ENCODE peak calls at places on chromosome 1, in eight cellular contexts. One of them, this sample, is unnamed.

GRCh38 chr1:23692308-23692871 is 784 bp downstream of the RPL11 start:
- DNase-seq in smooth muscle cell of the brain vasculature: no peak
- DNase-seq in stimulated activated CD4-positive, alpha-beta T cell treated with anti-CD3 and anti-CD28 coated beads, Interleukin-12 subunit alpha, Interleukin-12 subunit beta, amount 100 ng/mL, for 24 hours: peak; percentile 13
- DNase-seq in omental fat pad: no peak
- DNase-seq in Right ventricle myocardium superior: no peak
- DNase-seq in Daoy: peak; percentile 19
- DNase-seq in cardiac muscle cell: no peak
- DNase-seq in head of caudate nucleus: no peak
- DNase-seq in this sample: no peak

GRCh38 chr1:225872075-225872430 is 10.1 kb downstream of the TMEM63A start:
- DNase-seq in smooth muscle cell of the brain vasculature: no peak
- DNase-seq in stimulated activated CD4-positive, alpha-beta T cell treated with anti-CD3 and anti-CD28 coated beads, Interleukin-12 subunit alpha, Interleukin-12 subunit beta, amount 100 ng/mL, for 24 hours: no peak
- DNase-seq in cardiac muscle cell: no peak
- DNase-seq in omental fat pad: no peak
- DNase-seq in Daoy: no peak
- DNase-seq in head of caudate nucleus: no peak
- DNase-seq in Right ventricle myocardium superior: no peak
- DNase-seq in this sample: no peak

GRCh38 chr1:93013311-93014091 is 52.2 kb upstream of the DIPK1A start:
- DNase-seq in Daoy: no peak
- DNase-seq in omental fat pad: no peak
- DNase-seq in Right ventricle myocardium superior: no peak
- DNase-seq in head of caudate nucleus: no peak
- DNase-seq in stimulated activated CD4-positive, alpha-beta T cell treated with anti-CD3 and anti-CD28 coated beads, Interleukin-12 subunit alpha, Interleukin-12 subunit beta, amount 100 ng/mL, for 24 hours: no peak
- DNase-seq in cardiac muscle cell: no peak
- DNase-seq in smooth muscle cell of the brain vasculature: no peak
- DNase-seq in this sample: no peak

GRCh38 chr1:9240914-9241820 is 6.6 kb downstream of the H6PD start:
- DNase-seq in cardiac muscle cell: no peak
- DNase-seq in Daoy: no peak
- DNase-seq in smooth muscle cell of the brain vasculature: no peak
- DNase-seq in omental fat pad: no peak
- DNase-seq in stimulated activated CD4-positive, alpha-beta T cell treated with anti-CD3 and anti-CD28 coated beads, Interleukin-12 subunit alpha, Interleukin-12 subunit beta, amount 100 ng/mL, for 24 hours: no peak
- DNase-seq in head of caudate nucleus: no peak
- DNase-seq in Right ventricle myocardium superior: no peak
- DNase-seq in this sample: no peak

GRCh38 chr1:229148041-229148671 is 122.8 kb upstream of the RAB4A start:
- DNase-seq in smooth muscle cell of the brain vasculature: no peak
- DNase-seq in Right ventricle myocardium superior: peak; percentile 57
- DNase-seq in head of caudate nucleus: no peak
- DNase-seq in cardiac muscle cell: peak; percentile 65
- DNase-seq in stimulated activated CD4-positive, alpha-beta T cell treated with anti-CD3 and anti-CD28 coated beads, Interleukin-12 subunit alpha, Interleukin-12 subunit beta, amount 100 ng/mL, for 24 hours: no peak
- DNase-seq in Daoy: peak; percentile 84
- DNase-seq in omental fat pad: no peak
- DNase-seq in this sample: no peak

GRCh38 chr1:47616906-47617305 is 179.1 kb downstream of the FOXD2 start:
- DNase-seq in Right ventricle myocardium superior: no peak
- DNase-seq in smooth muscle cell of the brain vasculature: no peak
- DNase-seq in Daoy: no peak
- DNase-seq in stimulated activated CD4-positive, alpha-beta T cell treated with anti-CD3 and anti-CD28 coated beads, Interleukin-12 subunit alpha, Interleukin-12 subunit beta, amount 100 ng/mL, for 24 hours: no peak
- DNase-seq in cardiac muscle cell: no peak
- DNase-seq in omental fat pad: no peak
- DNase-seq in head of caudate nucleus: no peak
- DNase-seq in this sample: no peak

GRCh38 chr1:67691712-67692111 is 6.7 kb downstream of the GADD45A start:
- DNase-seq in Right ventricle myocardium superior: no peak
- DNase-seq in stimulated activated CD4-positive, alpha-beta T cell treated with anti-CD3 and anti-CD28 coated beads, Interleukin-12 subunit alpha, Interleukin-12 subunit beta, amount 100 ng/mL, for 24 hours: no peak
- DNase-seq in omental fat pad: no peak
- DNase-seq in smooth muscle cell of the brain vasculature: no peak
- DNase-seq in cardiac muscle cell: no peak
- DNase-seq in Daoy: no peak
- DNase-seq in head of caudate nucleus: no peak
- DNase-seq in this sample: no peak

GRCh38 chr1:158075078-158075477 is 81.6 kb downstream of the KIRREL1 start:
- DNase-seq in Daoy: no peak
- DNase-seq in stimulated activated CD4-positive, alpha-beta T cell treated with anti-CD3 and anti-CD28 coated beads, Interleukin-12 subunit alpha, Interleukin-12 subunit beta, amount 100 ng/mL, for 24 hours: no peak
- DNase-seq in cardiac muscle cell: no peak
- DNase-seq in omental fat pad: no peak
- DNase-seq in Right ventricle myocardium superior: no peak
- DNase-seq in head of caudate nucleus: no peak
- DNase-seq in smooth muscle cell of the brain vasculature: no peak
- DNase-seq in this sample: no peak

GRCh38 chr1:29390491-29391361 is 154.4 kb downstream of the PTPRU start:
- DNase-seq in stimulated activated CD4-positive, alpha-beta T cell treated with anti-CD3 and anti-CD28 coated beads, Interleukin-12 subunit alpha, Interleukin-12 subunit beta, amount 100 ng/mL, for 24 hours: no peak
- DNase-seq in head of caudate nucleus: no peak
- DNase-seq in Daoy: no peak
- DNase-seq in smooth muscle cell of the brain vasculature: no peak
- DNase-seq in Right ventricle myocardium superior: no peak
- DNase-seq in cardiac muscle cell: no peak
- DNase-seq in omental fat pad: no peak
- DNase-seq in this sample: no peak